ENCODE peak calls at places on chromosome 18, in eight cellular contexts. One of them, this sample, is unnamed.

GRCh38 chr18:13614701-13615288 is 111.6 kb downstream of the FAM210A start:
- DNase-seq in choroid plexus epithelial cell: no peak
- DNase-seq in CD8-positive, alpha-beta T cell: peak
- DNase-seq in kidney: no peak
- DNase-seq in tibial nerve: no peak
- DNase-seq in fibroblast of villous mesenchyme: no peak
- DNase-seq in upper lobe of right lung: no peak
- DNase-seq in ovary: no peak
- DNase-seq in this sample: no peak

GRCh38 chr18:36692331-36692730 is 136.5 kb downstream of the TPGS2 start:
- DNase-seq in choroid plexus epithelial cell: no peak
- DNase-seq in CD8-positive, alpha-beta T cell: no peak
- DNase-seq in kidney: no peak
- DNase-seq in tibial nerve: no peak
- DNase-seq in fibroblast of villous mesenchyme: peak
- DNase-seq in upper lobe of right lung: no peak
- DNase-seq in ovary: no peak
- DNase-seq in this sample: no peak

GRCh38 chr18:64929026-64929425 is 780.1 kb upstream of the LINC00305 start:
- DNase-seq in choroid plexus epithelial cell: no peak
- DNase-seq in CD8-positive, alpha-beta T cell: no peak
- DNase-seq in kidney: no peak
- DNase-seq in tibial nerve: no peak
- DNase-seq in fibroblast of villous mesenchyme: no peak
- DNase-seq in upper lobe of right lung: no peak
- DNase-seq in ovary: no peak
- DNase-seq in this sample: no peak

GRCh38 chr18:5865521-5865920 is 29.8 kb downstream of the TMEM200C start:
- DNase-seq in choroid plexus epithelial cell: no peak
- DNase-seq in CD8-positive, alpha-beta T cell: no peak
- DNase-seq in kidney: no peak
- DNase-seq in tibial nerve: no peak
- DNase-seq in fibroblast of villous mesenchyme: no peak
- DNase-seq in upper lobe of right lung: no peak
- DNase-seq in ovary: no peak
- DNase-seq in this sample: no peak

GRCh38 chr18:46719388-46719787 is 37.5 kb downstream of the ST8SIA5 start:
- DNase-seq in choroid plexus epithelial cell: no peak
- DNase-seq in CD8-positive, alpha-beta T cell: no peak
- DNase-seq in kidney: no peak
- DNase-seq in tibial nerve: no peak
- DNase-seq in fibroblast of villous mesenchyme: no peak
- DNase-seq in upper lobe of right lung: no peak
- DNase-seq in ovary: no peak
- DNase-seq in this sample: no peak

GRCh38 chr18:4510709-4511108 is 55.6 kb upstream of the DLGAP1 start:
- DNase-seq in choroid plexus epithelial cell: peak
- DNase-seq in CD8-positive, alpha-beta T cell: no peak
- DNase-seq in kidney: no peak
- DNase-seq in tibial nerve: no peak
- DNase-seq in fibroblast of villous mesenchyme: no peak
- DNase-seq in upper lobe of right lung: no peak
- DNase-seq in ovary: no peak
- DNase-seq in this sample: no peak

GRCh38 chr18:4106407-4107033 is 348.6 kb downstream of the DLGAP1 start:
- DNase-seq in choroid plexus epithelial cell: peak
- DNase-seq in CD8-positive, alpha-beta T cell: peak
- DNase-seq in kidney: no peak
- DNase-seq in tibial nerve: peak
- DNase-seq in fibroblast of villous mesenchyme: peak
- DNase-seq in upper lobe of right lung: no peak
- DNase-seq in ovary: peak
- DNase-seq in this sample: peak

GRCh38 chr18:13574355-13574754 is 152.0 kb downstream of the FAM210A start:
- DNase-seq in choroid plexus epithelial cell: no peak
- DNase-seq in CD8-positive, alpha-beta T cell: no peak
- DNase-seq in kidney: no peak
- DNase-seq in tibial nerve: no peak
- DNase-seq in fibroblast of villous mesenchyme: no peak
- DNase-seq in upper lobe of right lung: no peak
- DNase-seq in ovary: no peak
- DNase-seq in this sample: no peak

GRCh38 chr18:11672846-11673454 is 16.1 kb upstream of the GNAL start:
- DNase-seq in choroid plexus epithelial cell: no peak
- DNase-seq in CD8-positive, alpha-beta T cell: no peak
- DNase-seq in kidney: no peak
- DNase-seq in tibial nerve: no peak
- DNase-seq in fibroblast of villous mesenchyme: no peak
- DNase-seq in upper lobe of right lung: no peak
- DNase-seq in ovary: no peak
- DNase-seq in this sample: no peak

GRCh38 chr18:3584897-3585460 is 135.0 kb downstream of the TGIF1 start:
- DNase-seq in choroid plexus epithelial cell: no peak
- DNase-seq in CD8-positive, alpha-beta T cell: no peak
- DNase-seq in kidney: no peak
- DNase-seq in tibial nerve: no peak
- DNase-seq in fibroblast of villous mesenchyme: no peak
- DNase-seq in upper lobe of right lung: no peak
- DNase-seq in ovary: no peak
- DNase-seq in this sample: no peak

DNA sequence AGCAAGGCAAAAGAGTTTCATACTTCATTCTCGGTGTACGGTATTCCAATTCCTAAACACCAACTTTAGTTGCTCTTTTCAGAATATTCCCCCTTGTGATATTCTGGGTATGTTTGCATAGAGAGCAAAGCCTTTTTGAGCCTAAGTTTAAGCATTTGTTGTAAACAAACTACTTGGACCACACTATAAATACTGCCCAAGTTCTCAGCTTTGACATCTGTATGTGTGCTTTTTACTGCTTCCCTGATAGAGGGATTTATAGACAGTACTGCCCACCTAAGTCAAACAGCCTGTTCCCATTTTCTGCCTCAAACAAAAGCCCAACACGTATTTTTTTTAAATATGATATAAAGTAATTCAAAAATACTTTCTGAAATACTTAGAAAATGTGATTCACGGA is 36.8 kb downstream of the CCBE1 start:
- DNase-seq in choroid plexus epithelial cell: no peak
- DNase-seq in CD8-positive, alpha-beta T cell: no peak
- DNase-seq in kidney: no peak
- DNase-seq in tibial nerve: no peak
- DNase-seq in fibroblast of villous mesenchyme: no peak
- DNase-seq in upper lobe of right lung: no peak
- DNase-seq in ovary: no peak
- DNase-seq in this sample: no peak
- H3K4me3 ChIP-seq in choroid plexus epithelial cell: no peak
- H3K4me3 ChIP-seq in CD8-positive, alpha-beta T cell: no peak
- H3K4me3 ChIP-seq in kidney: no peak
- H3K4me3 ChIP-seq in tibial nerve: no peak
- H3K4me3 ChIP-seq in fibroblast of villous mesenchyme: no peak
- H3K4me3 ChIP-seq in upper lobe of right lung: no peak
- H3K4me3 ChIP-seq in ovary: no peak
- H3K4me3 ChIP-seq in this sample: no peak

DNA sequence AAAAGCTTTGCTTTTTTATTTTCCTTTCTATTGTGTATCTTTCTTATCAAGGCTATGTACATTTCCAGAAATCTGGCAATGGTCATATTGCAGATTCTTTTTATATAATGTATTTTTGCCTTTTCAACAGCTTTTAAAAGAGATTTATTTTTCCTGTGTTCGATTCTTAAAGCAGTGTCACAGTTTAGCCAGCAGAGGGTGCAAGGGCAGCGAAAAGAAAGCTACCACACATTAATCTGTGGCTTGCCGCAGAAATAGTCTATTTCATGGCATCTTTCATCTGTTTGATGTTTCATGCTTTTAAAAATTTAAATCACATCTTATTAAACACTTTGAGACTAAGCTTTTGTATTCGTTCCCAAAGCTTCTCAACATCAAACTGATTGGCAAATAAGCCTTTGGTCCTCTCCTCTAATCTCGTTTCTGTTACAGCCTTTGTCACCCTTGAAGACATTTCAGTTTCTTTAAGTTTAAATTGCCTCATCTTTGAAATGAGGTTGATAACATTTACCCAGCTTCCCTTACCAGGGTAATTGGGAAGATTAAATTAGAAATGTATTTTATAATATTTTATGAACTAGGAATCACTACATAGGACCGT is 73.3 kb downstream of the PIK3C3 start:
- DNase-seq in choroid plexus epithelial cell: peak
- DNase-seq in CD8-positive, alpha-beta T cell: peak
- DNase-seq in kidney: no peak
- DNase-seq in tibial nerve: no peak
- DNase-seq in fibroblast of villous mesenchyme: peak
- DNase-seq in upper lobe of right lung: no peak
- DNase-seq in ovary: no peak
- DNase-seq in this sample: no peak
- TF ChIP-seq CTCF in choroid plexus epithelial cell: peak
- TF ChIP-seq CTCF in CD8-positive, alpha-beta T cell: peak
- TF ChIP-seq CTCF in kidney: peak
- TF ChIP-seq CTCF in tibial nerve: peak
- TF ChIP-seq CTCF in fibroblast of villous mesenchyme: peak
- TF ChIP-seq CTCF in upper lobe of right lung: peak
- TF ChIP-seq CTCF in ovary: no peak
- TF ChIP-seq CTCF in this sample: peak

DNA sequence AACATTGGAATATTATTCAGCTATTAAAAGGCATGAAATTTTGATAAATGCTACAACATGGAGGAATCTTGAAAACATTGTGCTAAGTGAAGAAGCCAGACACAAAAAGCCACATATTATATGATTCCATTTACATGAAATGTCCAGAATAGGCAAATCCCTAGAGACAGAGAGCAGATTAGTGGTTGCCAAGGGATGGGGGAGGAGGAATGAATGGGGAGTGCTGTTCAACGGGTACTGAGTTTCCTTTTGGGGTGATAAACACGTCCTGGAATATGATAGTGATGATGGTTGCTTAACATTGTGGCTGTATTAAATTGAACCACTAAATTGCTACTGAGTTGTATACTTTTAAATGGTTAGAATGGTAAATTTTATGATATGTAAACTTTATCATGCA is 8.9 kb upstream of the TWSG1 start:
- DNase-seq in choroid plexus epithelial cell: no peak
- DNase-seq in CD8-positive, alpha-beta T cell: no peak
- DNase-seq in kidney: no peak
- DNase-seq in tibial nerve: no peak
- DNase-seq in fibroblast of villous mesenchyme: no peak
- DNase-seq in upper lobe of right lung: no peak
- DNase-seq in ovary: no peak
- DNase-seq in this sample: no peak
- H3K4me3 ChIP-seq in choroid plexus epithelial cell: no peak
- H3K4me3 ChIP-seq in CD8-positive, alpha-beta T cell: no peak
- H3K4me3 ChIP-seq in kidney: no peak
- H3K4me3 ChIP-seq in tibial nerve: no peak
- H3K4me3 ChIP-seq in fibroblast of villous mesenchyme: no peak
- H3K4me3 ChIP-seq in upper lobe of right lung: no peak
- H3K4me3 ChIP-seq in ovary: no peak
- H3K4me3 ChIP-seq in this sample: no peak

DNA sequence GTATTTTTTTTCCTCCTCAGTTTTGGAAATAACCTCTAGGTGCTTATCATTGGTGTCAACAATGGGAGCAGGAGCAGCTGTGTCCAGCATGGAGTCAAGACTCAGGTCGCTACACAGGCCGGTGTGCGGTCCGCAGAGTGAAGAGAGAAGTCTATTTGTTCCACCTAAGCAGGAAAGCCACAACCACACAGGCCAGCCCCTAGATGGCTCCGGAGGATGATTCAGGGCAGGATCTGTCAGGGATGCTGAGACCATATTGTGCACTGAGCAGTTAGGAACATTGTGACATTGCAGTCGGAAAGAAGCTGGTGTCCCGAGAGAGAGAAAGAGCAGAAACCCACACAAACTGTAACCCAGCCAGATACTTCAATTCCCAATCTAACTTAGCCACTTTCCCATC is 136.9 kb downstream of the GAREM1 start:
- DNase-seq in choroid plexus epithelial cell: peak
- DNase-seq in CD8-positive, alpha-beta T cell: no peak
- DNase-seq in kidney: no peak
- DNase-seq in tibial nerve: no peak
- DNase-seq in fibroblast of villous mesenchyme: no peak
- DNase-seq in upper lobe of right lung: no peak
- DNase-seq in ovary: no peak
- DNase-seq in this sample: no peak
- TF ChIP-seq CTCF in choroid plexus epithelial cell: peak
- TF ChIP-seq CTCF in CD8-positive, alpha-beta T cell: no peak
- TF ChIP-seq CTCF in kidney: no peak
- TF ChIP-seq CTCF in tibial nerve: no peak
- TF ChIP-seq CTCF in fibroblast of villous mesenchyme: no peak
- TF ChIP-seq CTCF in upper lobe of right lung: no peak
- TF ChIP-seq CTCF in ovary: no peak
- TF ChIP-seq CTCF in this sample: peak

GRCh38 chr18:35091841-35092240 is 50.6 kb downstream of the MAPRE2 start:
- DNase-seq in choroid plexus epithelial cell: peak
- DNase-seq in CD8-positive, alpha-beta T cell: no peak
- DNase-seq in kidney: no peak
- DNase-seq in tibial nerve: no peak
- DNase-seq in fibroblast of villous mesenchyme: peak
- DNase-seq in upper lobe of right lung: no peak
- DNase-seq in ovary: no peak
- DNase-seq in this sample: no peak
- H3K4me3 ChIP-seq in choroid plexus epithelial cell: no peak
- H3K4me3 ChIP-seq in CD8-positive, alpha-beta T cell: no peak
- H3K4me3 ChIP-seq in kidney: no peak
- H3K4me3 ChIP-seq in tibial nerve: no peak
- H3K4me3 ChIP-seq in fibroblast of villous mesenchyme: no peak
- H3K4me3 ChIP-seq in upper lobe of right lung: no peak
- H3K4me3 ChIP-seq in ovary: no peak
- H3K4me3 ChIP-seq in this sample: no peak

GRCh38 chr18:58660915-58661314 is 10.3 kb upstream of the MALT1 start:
- DNase-seq in choroid plexus epithelial cell: no peak
- DNase-seq in CD8-positive, alpha-beta T cell: no peak
- DNase-seq in kidney: no peak
- DNase-seq in tibial nerve: no peak
- DNase-seq in fibroblast of villous mesenchyme: no peak
- DNase-seq in upper lobe of right lung: no peak
- DNase-seq in ovary: no peak
- DNase-seq in this sample: no peak

GRCh38 chr18:58657494-58657893 is 13.8 kb upstream of the MALT1 start:
- DNase-seq in choroid plexus epithelial cell: no peak
- DNase-seq in CD8-positive, alpha-beta T cell: no peak
- DNase-seq in kidney: no peak
- DNase-seq in tibial nerve: no peak
- DNase-seq in fibroblast of villous mesenchyme: no peak
- DNase-seq in upper lobe of right lung: no peak
- DNase-seq in ovary: no peak
- DNase-seq in this sample: no peak

GRCh38 chr18:58662118-58662517 is 9.1 kb upstream of the MALT1 start:
- DNase-seq in choroid plexus epithelial cell: no peak
- DNase-seq in CD8-positive, alpha-beta T cell: no peak
- DNase-seq in kidney: no peak
- DNase-seq in tibial nerve: no peak
- DNase-seq in fibroblast of villous mesenchyme: no peak
- DNase-seq in upper lobe of right lung: no peak
- DNase-seq in ovary: no peak
- DNase-seq in this sample: no peak

GRCh38 chr18:58659691-58660090 is 11.6 kb upstream of the MALT1 start:
- DNase-seq in choroid plexus epithelial cell: no peak
- DNase-seq in CD8-positive, alpha-beta T cell: no peak
- DNase-seq in kidney: no peak
- DNase-seq in tibial nerve: no peak
- DNase-seq in fibroblast of villous mesenchyme: no peak
- DNase-seq in upper lobe of right lung: no peak
- DNase-seq in ovary: no peak
- DNase-seq in this sample: no peak

GRCh38 chr18:58661423-58661822 is 9.8 kb upstream of the MALT1 start:
- DNase-seq in choroid plexus epithelial cell: peak
- DNase-seq in CD8-positive, alpha-beta T cell: no peak
- DNase-seq in kidney: no peak
- DNase-seq in tibial nerve: no peak
- DNase-seq in fibroblast of villous mesenchyme: peak
- DNase-seq in upper lobe of right lung: no peak
- DNase-seq in ovary: no peak
- DNase-seq in this sample: no peak
- TF ChIP-seq CTCF in choroid plexus epithelial cell: peak
- TF ChIP-seq CTCF in CD8-positive, alpha-beta T cell: no peak
- TF ChIP-seq CTCF in kidney: peak
- TF ChIP-seq CTCF in tibial nerve: no peak
- TF ChIP-seq CTCF in fibroblast of villous mesenchyme: peak
- TF ChIP-seq CTCF in upper lobe of right lung: no peak
- TF ChIP-seq CTCF in ovary: no peak
- TF ChIP-seq CTCF in this sample: peak